ENCODE peak calls at places on chromosomes 12 and 14, in five cellular contexts. One of them, this sample, is unnamed.

GRCh38 chr12:64178122-64178521 is 44.0 kb downstream of the KICS2 start:
- DNase-seq in GM06990: no peak
- DNase-seq in breast epithelium: no peak
- DNase-seq in brain microvascular endothelial cell: peak
- DNase-seq in stomach: no peak
- DNase-seq in this sample: no peak

GRCh38 chr12:115385141-115385540 is 701.2 kb upstream of the TBX3 start:
- DNase-seq in GM06990: no peak
- DNase-seq in breast epithelium: no peak
- DNase-seq in brain microvascular endothelial cell: no peak
- DNase-seq in stomach: no peak
- DNase-seq in this sample: no peak

GRCh38 chr12:83057436-83057835 is 370.7 kb downstream of the TMTC2 start:
- DNase-seq in GM06990: no peak
- DNase-seq in breast epithelium: no peak
- DNase-seq in brain microvascular endothelial cell: no peak
- DNase-seq in stomach: no peak
- DNase-seq in this sample: no peak

GRCh38 chr12:75591628-75592027 is 80.2 kb upstream of the KRR1 start:
- DNase-seq in GM06990: no peak
- DNase-seq in breast epithelium: no peak
- DNase-seq in brain microvascular endothelial cell: no peak
- DNase-seq in stomach: no peak
- DNase-seq in this sample: no peak

GRCh38 chr14:101761881-101762529 is 496 bp downstream of the PPP2R5C start:
- DNase-seq in GM06990: peak
- DNase-seq in breast epithelium: no peak
- DNase-seq in brain microvascular endothelial cell: no peak
- DNase-seq in stomach: peak
- DNase-seq in this sample: no peak

GRCh38 chr14:49566714-49567113 is 19.5 kb downstream of the RPS29 start:
- DNase-seq in GM06990: no peak
- DNase-seq in breast epithelium: no peak
- DNase-seq in brain microvascular endothelial cell: no peak
- DNase-seq in stomach: no peak
- DNase-seq in this sample: no peak

GRCh38 chr14:24053548-24054323 is 1.9 kb downstream of the CARMIL3 start:
- DNase-seq in GM06990: no peak
- DNase-seq in breast epithelium: peak
- DNase-seq in brain microvascular endothelial cell: no peak
- DNase-seq in stomach: no peak
- DNase-seq in this sample: no peak

GRCh38 chr12:40953076-40953475 is 235.0 kb upstream of the PDZRN4 start:
- DNase-seq in GM06990: no peak
- DNase-seq in breast epithelium: no peak
- DNase-seq in brain microvascular endothelial cell: peak
- DNase-seq in stomach: no peak
- DNase-seq in this sample: no peak

GRCh38 chr14:22977434-22977683 is 5.0 kb downstream of the AJUBA start:
- DNase-seq in GM06990: no peak
- DNase-seq in breast epithelium: no peak
- DNase-seq in brain microvascular endothelial cell: no peak
- DNase-seq in stomach: no peak
- DNase-seq in this sample: no peak

GRCh38 chr14:22978487-22978837 is 3.9 kb downstream of the AJUBA start:
- DNase-seq in GM06990: no peak
- DNase-seq in breast epithelium: no peak
- DNase-seq in brain microvascular endothelial cell: no peak
- DNase-seq in stomach: no peak
- DNase-seq in this sample: no peak

GRCh38 chr14:22978873-22979671 is 3.3 kb downstream of the AJUBA start:
- DNase-seq in GM06990: no peak
- DNase-seq in breast epithelium: no peak
- DNase-seq in brain microvascular endothelial cell: no peak
- DNase-seq in stomach: no peak
- DNase-seq in this sample: no peak

GRCh38 chr14:22976620-22977433 is 5.5 kb downstream of the AJUBA start:
- DNase-seq in GM06990: no peak
- DNase-seq in breast epithelium: no peak
- DNase-seq in brain microvascular endothelial cell: peak
- DNase-seq in stomach: peak
- DNase-seq in this sample: no peak

DNA sequence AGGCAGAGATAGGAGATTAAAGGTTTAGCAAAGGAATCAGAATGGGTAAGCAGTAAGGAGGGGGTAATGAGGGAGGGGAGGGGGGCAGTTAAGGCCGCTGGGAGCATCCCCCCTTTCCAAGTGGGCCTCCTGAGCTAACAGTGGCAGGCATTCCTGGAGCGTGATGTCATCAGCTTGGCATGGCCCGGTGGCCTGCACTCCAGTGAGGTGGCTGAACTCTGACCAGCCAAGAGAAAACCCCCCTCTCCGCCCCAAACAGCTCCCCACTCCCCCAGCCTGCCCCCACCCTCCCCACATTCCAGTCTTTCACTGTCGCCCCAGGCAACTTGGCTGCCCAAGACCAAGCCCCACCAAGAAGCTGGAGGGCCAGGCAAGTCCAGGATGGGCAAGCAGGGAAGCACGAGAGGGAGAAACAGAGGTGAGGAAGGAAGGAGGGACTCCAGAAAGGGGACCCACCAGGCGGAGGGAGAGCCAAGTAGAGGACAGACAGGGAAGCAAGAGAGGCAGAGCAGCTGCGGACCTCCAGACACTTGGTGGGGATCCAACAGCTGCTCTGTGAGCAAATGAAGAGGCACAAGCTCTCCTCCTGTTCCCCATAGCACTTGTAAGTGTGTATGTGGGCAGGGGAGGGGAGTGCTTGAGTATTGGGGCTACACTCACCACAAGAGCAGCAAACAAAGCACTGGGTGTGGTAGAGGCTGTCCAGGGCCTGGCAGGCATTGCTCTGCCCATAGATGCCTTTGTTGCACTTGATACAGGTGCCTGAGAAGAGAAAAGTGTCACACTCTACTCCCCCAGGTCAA is 4.5 kb downstream of the AJUBA start:
- DNase-seq in GM06990: no peak
- DNase-seq in breast epithelium: peak
- DNase-seq in brain microvascular endothelial cell: no peak
- DNase-seq in stomach: peak
- DNase-seq in this sample: no peak
- H3K4me3 ChIP-seq in GM06990: no peak
- H3K4me3 ChIP-seq in breast epithelium: no peak
- H3K4me3 ChIP-seq in brain microvascular endothelial cell: no peak
- H3K4me3 ChIP-seq in stomach: no peak
- H3K4me3 ChIP-seq in this sample: peak

DNA sequence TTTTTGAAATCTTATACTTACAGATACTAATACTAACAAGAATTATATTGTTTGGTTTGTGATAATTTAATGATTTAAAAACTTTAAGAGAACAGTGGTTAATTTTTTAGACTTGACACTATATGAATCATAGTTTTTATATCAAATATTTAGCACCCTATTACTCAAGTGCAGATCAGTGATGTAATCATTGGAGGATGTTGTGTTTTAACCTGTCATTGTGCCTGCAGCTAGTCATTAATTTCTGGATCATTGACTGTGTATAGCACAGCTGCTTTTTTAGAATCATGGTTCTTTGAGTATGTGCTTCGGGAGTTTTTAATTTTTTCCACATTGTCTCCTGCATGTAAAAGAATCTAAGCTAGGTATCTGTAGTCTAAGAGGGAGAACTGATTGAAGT is 17.3 kb downstream of the ARID4A start:
- DNase-seq in GM06990: no peak
- DNase-seq in breast epithelium: no peak
- DNase-seq in brain microvascular endothelial cell: no peak
- DNase-seq in stomach: no peak
- DNase-seq in this sample: no peak
- TF ChIP-seq CTCF in GM06990: no peak
- TF ChIP-seq CTCF in breast epithelium: no peak
- TF ChIP-seq CTCF in brain microvascular endothelial cell: no peak
- TF ChIP-seq CTCF in stomach: no peak
- TF ChIP-seq CTCF in this sample: no peak

DNA sequence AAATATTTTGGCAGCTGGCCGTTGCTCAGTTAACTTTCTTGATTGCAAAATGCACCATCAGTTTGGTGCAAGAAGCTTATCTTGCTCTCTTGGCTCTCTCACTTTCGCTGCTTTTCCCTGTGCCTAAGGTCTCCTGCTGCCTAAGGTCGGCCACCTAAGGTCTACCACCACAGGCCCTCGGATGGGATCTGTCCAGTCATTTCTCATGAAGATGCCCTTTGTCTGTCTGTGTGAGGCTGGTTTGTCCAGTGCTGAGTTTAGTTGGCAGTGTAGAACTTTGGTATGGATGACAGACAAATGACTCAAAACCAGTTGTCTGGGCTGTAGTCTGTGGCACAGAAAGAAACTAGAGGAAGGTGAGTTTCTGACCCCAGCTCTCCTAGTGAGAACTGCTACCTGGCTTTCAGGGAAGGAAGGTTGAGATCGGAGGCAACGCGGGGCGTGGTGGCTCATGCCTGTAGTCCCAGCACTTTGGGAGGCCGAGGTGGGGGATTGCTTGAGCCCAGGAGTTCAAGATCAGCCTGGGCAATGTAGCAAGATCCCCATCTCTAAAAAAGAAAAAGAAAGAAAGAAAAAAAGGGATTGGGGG is 2.6 kb downstream of the MLXIP start:
- DNase-seq in GM06990: no peak
- DNase-seq in breast epithelium: no peak
- DNase-seq in brain microvascular endothelial cell: no peak
- DNase-seq in stomach: no peak
- DNase-seq in this sample: no peak
- H3K4me3 ChIP-seq in GM06990: peak
- H3K4me3 ChIP-seq in breast epithelium: peak
- H3K4me3 ChIP-seq in brain microvascular endothelial cell: peak
- H3K4me3 ChIP-seq in stomach: peak
- H3K4me3 ChIP-seq in this sample: peak

GRCh38 chr12:65278576-65279386 is at the start of gene MSRB3:
- DNase-seq in GM06990: peak
- DNase-seq in breast epithelium: peak
- DNase-seq in brain microvascular endothelial cell: peak
- DNase-seq in stomach: peak
- DNase-seq in this sample: peak
- TF ChIP-seq CTCF in GM06990: peak
- TF ChIP-seq CTCF in breast epithelium: no peak
- TF ChIP-seq CTCF in brain microvascular endothelial cell: peak
- TF ChIP-seq CTCF in stomach: no peak
- TF ChIP-seq CTCF in this sample: no peak

GRCh38 chr12:32400114-32400672 is 835 bp downstream of the FGD4 start:
- DNase-seq in GM06990: no peak
- DNase-seq in breast epithelium: no peak
- DNase-seq in brain microvascular endothelial cell: no peak
- DNase-seq in stomach: peak
- DNase-seq in this sample: no peak
- H3K4me3 ChIP-seq in GM06990: peak
- H3K4me3 ChIP-seq in breast epithelium: peak
- H3K4me3 ChIP-seq in brain microvascular endothelial cell: peak
- H3K4me3 ChIP-seq in stomach: peak
- H3K4me3 ChIP-seq in this sample: peak

DNA sequence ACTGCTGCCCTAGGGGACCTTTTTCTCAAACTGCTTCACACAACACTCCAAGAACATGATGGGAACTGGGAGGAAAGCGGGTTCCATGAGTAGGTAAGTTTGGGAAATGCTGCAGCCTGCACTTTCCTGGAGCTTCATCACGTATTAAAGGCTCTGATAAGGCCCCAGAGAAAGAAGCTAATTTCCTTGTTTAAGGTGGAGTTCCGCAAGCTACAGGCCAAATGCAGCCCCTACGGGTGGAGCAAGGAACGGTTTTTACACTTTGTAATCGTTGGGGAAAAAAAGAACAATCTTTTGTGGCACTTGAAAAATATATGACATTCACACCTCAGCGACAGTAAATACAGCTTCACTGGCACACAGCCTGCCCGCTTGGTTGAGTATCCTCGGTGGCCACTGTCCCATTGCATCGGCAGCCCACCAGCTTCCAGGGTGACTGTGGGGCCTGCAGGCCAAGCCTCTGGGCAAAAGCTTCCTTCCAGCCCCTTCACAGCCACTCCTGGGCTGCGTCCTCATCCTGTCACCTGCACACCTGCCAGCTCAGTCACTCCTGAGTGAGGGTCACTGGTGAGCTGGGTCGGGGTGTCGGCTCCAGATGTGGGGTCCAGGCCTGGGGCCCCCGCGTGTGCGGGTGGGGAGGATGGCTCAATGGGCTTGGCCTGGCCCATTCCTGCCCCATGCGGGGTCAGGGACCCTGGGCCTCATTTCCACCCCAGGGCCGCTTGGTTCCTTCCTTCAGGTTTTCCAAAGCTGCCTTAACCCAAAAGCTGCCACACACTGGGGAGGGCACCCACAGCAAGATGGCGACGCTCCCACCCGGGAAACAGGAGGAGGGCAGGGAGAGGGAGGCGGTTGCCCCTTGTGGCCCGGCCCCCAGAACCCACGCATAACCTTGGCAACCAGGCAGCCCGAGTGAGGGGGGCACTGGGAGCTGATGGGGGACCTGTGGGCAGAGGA is 2.4 kb downstream of the AMN start:
- DNase-seq in GM06990: no peak
- DNase-seq in breast epithelium: no peak
- DNase-seq in brain microvascular endothelial cell: no peak
- DNase-seq in stomach: no peak
- DNase-seq in this sample: no peak
- TF ChIP-seq CTCF in GM06990: no peak
- TF ChIP-seq CTCF in breast epithelium: no peak
- TF ChIP-seq CTCF in brain microvascular endothelial cell: peak
- TF ChIP-seq CTCF in stomach: no peak
- TF ChIP-seq CTCF in this sample: no peak

DNA sequence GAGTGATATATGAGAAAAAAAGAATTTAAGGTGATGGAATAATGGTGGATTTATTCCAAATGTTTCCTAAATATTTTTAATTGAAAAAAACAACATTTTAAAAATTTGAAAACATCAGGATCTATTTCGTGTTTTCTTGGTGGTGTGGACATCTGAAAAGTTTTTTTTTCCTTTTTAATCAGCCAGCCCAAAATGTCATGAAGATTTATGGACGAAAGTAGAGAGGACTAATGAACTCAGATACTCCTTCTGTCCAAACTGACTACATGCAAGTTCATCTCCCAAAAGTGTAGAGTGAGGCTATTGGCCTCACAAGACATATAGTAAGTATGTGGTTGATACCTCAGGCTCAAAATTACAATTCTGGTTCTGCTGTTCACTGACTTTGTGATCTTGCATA is 2.5 kb upstream of the OR10P1 start:
- DNase-seq in GM06990: no peak
- DNase-seq in breast epithelium: no peak
- DNase-seq in brain microvascular endothelial cell: no peak
- DNase-seq in stomach: no peak
- DNase-seq in this sample: no peak
- H3K4me3 ChIP-seq in GM06990: no peak
- H3K4me3 ChIP-seq in breast epithelium: no peak
- H3K4me3 ChIP-seq in brain microvascular endothelial cell: no peak
- H3K4me3 ChIP-seq in stomach: no peak
- H3K4me3 ChIP-seq in this sample: no peak

This sample was measured in AG09309.